ENCODE peak calls at places on chromosomes 1 and 21, in five cellular contexts. One of them, this sample, is unnamed.

GRCh38 chr1:8031176-8031785 is 5.2 kb upstream of the ERRFI1 start:
- DNase-seq in H9: no peak
- DNase-seq in SJSA1: no peak
- DNase-seq in heart right ventricle: no peak
- DNase-seq in heart left ventricle: no peak
- DNase-seq in this sample: no peak

GRCh38 chr1:244439391-244440032 is 12.2 kb downstream of the ADSS2 start:
- DNase-seq in heart right ventricle: peak
- DNase-seq in H9: peak
- DNase-seq in heart left ventricle: no peak
- DNase-seq in SJSA1: no peak
- DNase-seq in this sample: no peak

GRCh38 chr1:231053493-231054162 is 13.6 kb upstream of the FAM89A start:
- DNase-seq in SJSA1: peak
- DNase-seq in H9: no peak
- DNase-seq in heart left ventricle: no peak
- DNase-seq in heart right ventricle: no peak
- DNase-seq in this sample: no peak

GRCh38 chr1:154574715-154575114 is 7.1 kb downstream of the CHRNB2 start:
- DNase-seq in heart right ventricle: no peak
- DNase-seq in heart left ventricle: no peak
- DNase-seq in SJSA1: no peak
- DNase-seq in H9: no peak
- DNase-seq in this sample: no peak

GRCh38 chr1:205237526-205238484 is 10.1 kb downstream of the TMCC2 start:
- DNase-seq in SJSA1: no peak
- DNase-seq in heart left ventricle: no peak
- DNase-seq in heart right ventricle: no peak
- DNase-seq in H9: no peak
- DNase-seq in this sample: peak

GRCh38 chr1:33985656-33986055 is 121.8 kb downstream of the HMGB4 start:
- DNase-seq in SJSA1: no peak
- DNase-seq in H9: no peak
- DNase-seq in heart right ventricle: peak
- DNase-seq in heart left ventricle: no peak
- DNase-seq in this sample: no peak

GRCh38 chr1:8560611-8561544 is 243.0 kb downstream of the SLC45A1 start:
- DNase-seq in SJSA1: peak
- DNase-seq in heart left ventricle: no peak
- DNase-seq in H9: no peak
- DNase-seq in heart right ventricle: no peak
- DNase-seq in this sample: no peak

GRCh38 chr21:42781150-42781980 is 98.0 kb downstream of the WDR4 start:
- DNase-seq in H9: peak
- DNase-seq in SJSA1: no peak
- DNase-seq in heart left ventricle: peak
- DNase-seq in heart right ventricle: no peak
- DNase-seq in this sample: no peak

GRCh38 chr1:114320586-114320985 is 166.9 kb upstream of the SYT6 start:
- DNase-seq in heart right ventricle: no peak
- DNase-seq in SJSA1: peak
- DNase-seq in heart left ventricle: no peak
- DNase-seq in H9: no peak
- DNase-seq in this sample: no peak

GRCh38 chr21:46121286-46122221 is 23.6 kb downstream of the COL6A2 start:
- DNase-seq in heart right ventricle: peak
- DNase-seq in SJSA1: no peak
- DNase-seq in H9: peak
- DNase-seq in heart left ventricle: peak
- DNase-seq in this sample: no peak

GRCh38 chr1:2003564-2004131 is at the start of gene CFAP74:
- DNase-seq in H9: peak
- DNase-seq in heart right ventricle: peak
- DNase-seq in SJSA1: no peak
- DNase-seq in heart left ventricle: no peak
- DNase-seq in this sample: peak

GRCh38 chr21:35368326-35368725 is 319.2 kb upstream of the RUNX1 start:
- DNase-seq in heart right ventricle: no peak
- DNase-seq in H9: no peak
- DNase-seq in SJSA1: no peak
- DNase-seq in heart left ventricle: no peak
- DNase-seq in this sample: no peak

GRCh38 chr1:79133703-79134258 is 127.3 kb upstream of the ADGRL4 start:
- DNase-seq in heart right ventricle: peak
- DNase-seq in SJSA1: no peak
- DNase-seq in H9: no peak
- DNase-seq in heart left ventricle: no peak
- DNase-seq in this sample: no peak

GRCh38 chr1:52727114-52727586 is 897 bp downstream of the ZYG11B start:
- DNase-seq in heart left ventricle: no peak
- DNase-seq in heart right ventricle: no peak
- DNase-seq in SJSA1: peak
- DNase-seq in H9: no peak
- DNase-seq in this sample: no peak

GRCh38 chr1:241356519-241357365 is at the start of gene RGS7:
- DNase-seq in heart left ventricle: peak
- DNase-seq in SJSA1: peak
- DNase-seq in heart right ventricle: peak
- DNase-seq in H9: peak
- DNase-seq in this sample: peak

GRCh38 chr1:87084247-87084836 is 169.9 kb downstream of the HS2ST1 start:
- DNase-seq in heart left ventricle: no peak
- DNase-seq in SJSA1: peak
- DNase-seq in H9: no peak
- DNase-seq in heart right ventricle: no peak
- DNase-seq in this sample: no peak

GRCh38 chr21:36766511-36766910 is 67.6 kb downstream of the SIM2 start:
- DNase-seq in H9: no peak
- DNase-seq in heart left ventricle: no peak
- DNase-seq in SJSA1: no peak
- DNase-seq in heart right ventricle: no peak
- DNase-seq in this sample: no peak

GRCh38 chr1:79657916-79658662 is 651.6 kb upstream of the ADGRL4 start:
- DNase-seq in H9: no peak
- DNase-seq in heart left ventricle: no peak
- DNase-seq in heart right ventricle: no peak
- DNase-seq in SJSA1: no peak
- DNase-seq in this sample: no peak

GRCh38 chr1:185353124-185353523 is 36.1 kb upstream of the IVNS1ABP start:
- DNase-seq in heart left ventricle: no peak
- DNase-seq in heart right ventricle: no peak
- DNase-seq in H9: no peak
- DNase-seq in SJSA1: no peak
- DNase-seq in this sample: no peak

GRCh38 chr1:21586926-21587601 is 77.8 kb downstream of the ALPL start:
- DNase-seq in SJSA1: peak
- DNase-seq in heart right ventricle: peak
- DNase-seq in H9: peak
- DNase-seq in heart left ventricle: peak
- DNase-seq in this sample: no peak

GRCh38 chr1:219317762-219318353 is 144.2 kb downstream of the LYPLAL1 start:
- DNase-seq in H9: peak
- DNase-seq in heart left ventricle: no peak
- DNase-seq in SJSA1: no peak
- DNase-seq in heart right ventricle: no peak
- DNase-seq in this sample: no peak

GRCh38 chr1:8378202-8378601 is 60.3 kb downstream of the SLC45A1 start:
- DNase-seq in heart right ventricle: no peak
- DNase-seq in H9: no peak
- DNase-seq in SJSA1: no peak
- DNase-seq in heart left ventricle: no peak
- DNase-seq in this sample: no peak

GRCh38 chr1:53071167-53071865 is 9.3 kb downstream of the PODN start:
- DNase-seq in SJSA1: no peak
- DNase-seq in heart left ventricle: peak
- DNase-seq in H9: no peak
- DNase-seq in heart right ventricle: peak
- DNase-seq in this sample: no peak

GRCh38 chr1:202589190-202589680 is 121.0 kb downstream of the SYT2 start:
- DNase-seq in SJSA1: peak
- DNase-seq in heart left ventricle: peak
- DNase-seq in heart right ventricle: peak
- DNase-seq in H9: peak
- DNase-seq in this sample: no peak

GRCh38 chr1:217562229-217562878 is 68.5 kb downstream of the GPATCH2 start:
- DNase-seq in heart left ventricle: no peak
- DNase-seq in H9: no peak
- DNase-seq in heart right ventricle: no peak
- DNase-seq in SJSA1: peak
- DNase-seq in this sample: no peak

GRCh38 chr1:99674665-99675064 is 28.8 kb downstream of the PALMD start:
- DNase-seq in heart left ventricle: no peak
- DNase-seq in H9: no peak
- DNase-seq in SJSA1: peak
- DNase-seq in heart right ventricle: no peak
- DNase-seq in this sample: no peak

GRCh38 chr1:211643324-211644212 is 31.9 kb downstream of the NEK2 start:
- DNase-seq in H9: no peak
- DNase-seq in heart right ventricle: no peak
- DNase-seq in SJSA1: no peak
- DNase-seq in heart left ventricle: no peak
- DNase-seq in this sample: peak

GRCh38 chr1:179079113-179079761 is 2.6 kb upstream of the TOR3A start:
- DNase-seq in SJSA1: peak
- DNase-seq in heart left ventricle: no peak
- DNase-seq in H9: peak
- DNase-seq in heart right ventricle: no peak
- DNase-seq in this sample: no peak

GRCh38 chr1:228366062-228366850 is 40.4 kb downstream of the TRIM11 start:
- DNase-seq in SJSA1: no peak
- DNase-seq in heart right ventricle: peak
- DNase-seq in H9: no peak
- DNase-seq in heart left ventricle: peak
- DNase-seq in this sample: no peak

DNA sequence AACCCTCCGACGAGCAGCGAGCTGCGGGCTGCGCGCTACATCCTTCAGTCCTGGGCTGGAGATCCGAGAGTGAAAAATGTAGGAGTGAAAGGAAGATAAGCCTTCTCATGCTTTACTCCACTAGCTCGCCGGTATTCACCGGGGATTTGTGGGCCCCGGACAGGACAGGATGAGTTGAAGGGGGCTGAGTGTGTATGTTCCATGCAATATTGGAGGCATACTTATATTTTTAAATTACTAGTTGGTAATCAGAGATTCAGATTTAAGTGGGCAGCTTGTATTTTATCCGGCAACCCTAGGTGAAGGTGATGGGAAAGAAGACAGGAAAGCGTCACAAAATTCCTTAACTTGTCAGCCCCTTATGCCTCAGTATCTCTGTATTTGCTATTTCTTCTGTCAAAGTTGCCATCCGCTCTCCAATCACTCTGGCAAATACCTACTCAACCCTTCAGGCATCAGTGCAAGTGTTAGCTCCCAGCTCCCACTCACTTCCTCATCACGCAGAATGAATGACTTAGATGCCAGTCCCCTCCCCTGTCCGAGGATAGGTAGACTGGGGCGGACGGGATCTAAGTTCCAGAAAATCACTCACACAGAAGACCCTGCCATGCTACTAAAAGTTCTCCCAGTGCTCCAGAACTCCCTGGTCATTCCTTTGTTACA is 506 bp upstream of the PIGM start:
- DNase-seq in heart left ventricle: no peak
- DNase-seq in SJSA1: peak
- DNase-seq in heart right ventricle: no peak
- DNase-seq in H9: no peak
- DNase-seq in this sample: no peak
- H3K27ac ChIP-seq in heart left ventricle: peak
- H3K27ac ChIP-seq in SJSA1: no peak
- H3K27ac ChIP-seq in heart right ventricle: peak
- H3K27ac ChIP-seq in H9: no peak
- H3K27ac ChIP-seq in this sample: no peak

DNA sequence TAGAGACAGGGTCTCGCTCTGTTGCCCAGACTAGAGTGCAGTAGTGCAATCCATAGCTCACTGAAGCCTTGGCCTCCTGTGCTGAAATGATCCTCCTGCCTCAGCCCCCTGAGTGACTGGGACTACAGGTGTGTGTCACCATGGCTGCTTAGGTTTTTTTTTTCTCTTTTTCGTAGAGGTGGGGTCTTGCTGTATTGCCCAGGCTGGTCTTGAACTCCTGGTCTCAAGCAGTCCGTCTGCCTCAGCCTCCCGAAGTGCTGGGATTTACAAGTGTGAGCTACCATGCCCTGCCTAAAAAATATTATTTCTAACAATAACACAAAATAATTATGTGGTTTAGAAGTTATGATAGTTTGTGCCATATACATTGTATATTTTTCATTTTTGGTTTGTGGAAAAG is 9.9 kb downstream of the CAMTA1 start:
- DNase-seq in heart right ventricle: no peak
- DNase-seq in H9: no peak
- DNase-seq in heart left ventricle: no peak
- DNase-seq in SJSA1: no peak
- DNase-seq in this sample: no peak
- H3K27ac ChIP-seq in heart right ventricle: no peak
- H3K27ac ChIP-seq in H9: no peak
- H3K27ac ChIP-seq in heart left ventricle: peak
- H3K27ac ChIP-seq in SJSA1: peak
- H3K27ac ChIP-seq in this sample: no peak

GRCh38 chr1:27116697-27117096 is 38.2 kb downstream of the SLC9A1 start:
- DNase-seq in heart left ventricle: no peak
- DNase-seq in H9: no peak
- DNase-seq in SJSA1: no peak
- DNase-seq in heart right ventricle: no peak
- DNase-seq in this sample: no peak

GRCh38 chr1:27116210-27116609 is 38.7 kb downstream of the SLC9A1 start:
- DNase-seq in H9: no peak
- DNase-seq in heart right ventricle: peak
- DNase-seq in heart left ventricle: no peak
- DNase-seq in SJSA1: no peak
- DNase-seq in this sample: no peak

GRCh38 chr1:27120849-27121248 is 34.1 kb downstream of the SLC9A1 start:
- DNase-seq in SJSA1: no peak
- DNase-seq in heart right ventricle: no peak
- DNase-seq in H9: no peak
- DNase-seq in heart left ventricle: no peak
- DNase-seq in this sample: no peak

GRCh38 chr1:27117733-27118439 is 37.0 kb downstream of the SLC9A1 start:
- DNase-seq in heart left ventricle: no peak
- DNase-seq in H9: no peak
- DNase-seq in SJSA1: no peak
- DNase-seq in heart right ventricle: no peak
- DNase-seq in this sample: no peak

DNA sequence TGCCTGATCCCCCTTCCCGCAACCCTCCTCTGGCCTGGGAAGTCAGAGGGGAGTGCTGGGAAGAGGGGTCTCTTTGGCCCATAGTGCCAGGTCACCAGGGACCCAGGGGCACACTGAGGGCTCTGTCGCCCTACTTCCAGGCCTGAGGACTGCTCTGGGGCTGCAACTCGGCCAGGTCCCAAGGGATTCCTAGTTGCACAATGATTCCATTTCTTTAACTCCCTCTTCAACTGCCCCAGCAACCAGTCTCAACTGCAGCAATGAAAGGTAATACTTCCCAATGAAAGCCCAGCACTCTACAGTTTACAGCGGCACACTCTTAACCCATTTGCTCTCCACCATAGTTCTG is 35.7 kb downstream of the SLC9A1 start:
- DNase-seq in H9: no peak
- DNase-seq in heart left ventricle: no peak
- DNase-seq in heart right ventricle: peak
- DNase-seq in SJSA1: no peak
- DNase-seq in this sample: no peak
- H3K27ac ChIP-seq in H9: no peak
- H3K27ac ChIP-seq in heart left ventricle: peak
- H3K27ac ChIP-seq in heart right ventricle: no peak
- H3K27ac ChIP-seq in SJSA1: no peak
- H3K27ac ChIP-seq in this sample: peak

GRCh38 chr1:31668303-31668883 is 23.7 kb upstream of the PEF1 start:
- DNase-seq in heart right ventricle: no peak
- DNase-seq in SJSA1: no peak
- DNase-seq in H9: no peak
- DNase-seq in heart left ventricle: peak
- DNase-seq in this sample: no peak
- H3K27ac ChIP-seq in heart right ventricle: no peak
- H3K27ac ChIP-seq in SJSA1: no peak
- H3K27ac ChIP-seq in H9: no peak
- H3K27ac ChIP-seq in heart left ventricle: no peak
- H3K27ac ChIP-seq in this sample: no peak

This sample was measured in caudate nucleus.